ENCODE peak calls at places on chromosomes 13 and 19, in seven cellular contexts. R, Q, U, J, E, I and P are unnamed samples.

GRCh38 chr19:29381353-29382203 is 144.2 kb upstream of the VSTM2B start:
- DNase-seq in R (no peak), Q (no peak), U (no peak), J (no peak), E (no peak), I (no peak), P (no peak)

GRCh38 chr19:48878219-48879024 is 6.2 kb downstream of the PPP1R15A start:
- DNase-seq in R (peak), Q (no peak), U (peak), J (no peak), E (no peak), I (peak), P (no peak)

GRCh38 chr13:50071399-50071798 is 56.2 kb downstream of the KCNRG start:
- DNase-seq in R (no peak), Q (no peak), U (peak), J (no peak), E (no peak), I (no peak), P (peak)

GRCh38 chr13:42272776-42273175 is 824 bp downstream of the AKAP11 start:
- DNase-seq in R (no peak), Q (no peak), U (no peak), J (no peak), E (no peak), I (no peak), P (no peak)

GRCh38 chr13:28035146-28035782 is 46.8 kb upstream of the URAD start:
- DNase-seq in R (peak), Q (no peak), U (no peak), J (no peak), E (peak), I (no peak), P (peak)

GRCh38 chr19:52993342-52994178 is 20.2 kb upstream of the ERVV-1 start:
- DNase-seq in R (peak), Q (no peak), U (peak), J (no peak), E (peak), I (peak), P (peak)

GRCh38 chr13:95335667-95336066 is 34.4 kb upstream of the ABCC4 start:
- DNase-seq in R (no peak), Q (no peak), U (no peak), J (no peak), E (peak), I (no peak), P (no peak)

GRCh38 chr13:24167666-24168391 is 7.3 kb downstream of the SPATA13 start:
- DNase-seq in R (no peak), Q (no peak), U (no peak), J (no peak), E (no peak), I (no peak), P (no peak)

GRCh38 chr19:43809762-43810696 is 7.8 kb upstream of the LYPD5 start:
- DNase-seq in R (peak), Q (no peak), U (peak), J (peak), E (peak), I (peak), P (peak)

GRCh38 chr13:44243198-44243852 is 130.3 kb upstream of the SERP2 start:
- DNase-seq in R (peak), Q (peak), U (peak), J (no peak), E (peak), I (peak), P (peak)

GRCh38 chr13:94674609-94675348 is 37.6 kb downstream of the SOX21 start:
- DNase-seq in R (peak), Q (no peak), U (peak), J (no peak), E (peak), I (peak), P (peak)

GRCh38 chr19:5103061-5103701 is 134.3 kb downstream of the KDM4B start:
- DNase-seq in R (no peak), Q (no peak), U (peak), J (no peak), E (no peak), I (no peak), P (no peak)

GRCh38 chr13:77565635-77566034 is 30.1 kb downstream of the SCEL start:
- DNase-seq in R (peak), Q (no peak), U (peak), J (no peak), E (peak), I (peak), P (peak)

GRCh38 chr19:31338069-31338767 is 11.0 kb downstream of the TSHZ3 start:
- DNase-seq in R (peak), Q (no peak), U (no peak), J (no peak), E (no peak), I (peak), P (peak)

GRCh38 chr19:46919324-46919723 is 58.5 kb downstream of the ARHGAP35 start:
- DNase-seq in R (no peak), Q (no peak), U (no peak), J (no peak), E (no peak), I (no peak), P (peak)

GRCh38 chr13:31955745-31956144 is 75.8 kb upstream of the FRY start:
- DNase-seq in R (no peak), Q (no peak), U (no peak), J (no peak), E (no peak), I (no peak), P (no peak)

GRCh38 chr13:97257800-97258799 is 36.0 kb downstream of the MBNL2 start:
- DNase-seq in R (peak), Q (no peak), U (peak), J (peak), E (peak), I (peak), P (peak)

GRCh38 chr19:23415561-23416191 is 20.4 kb upstream of the ZNF91 start:
- DNase-seq in R (no peak), Q (peak), U (no peak), J (no peak), E (no peak), I (no peak), P (no peak)

GRCh38 chr13:40345654-40346372 is 320.6 kb downstream of the FOXO1 start:
- DNase-seq in R (no peak), Q (no peak), U (peak), J (no peak), E (no peak), I (no peak), P (no peak)

GRCh38 chr19:32662186-32662585 is 12.8 kb downstream of the ANKRD27 start:
- DNase-seq in R (no peak), Q (no peak), U (peak), J (no peak), E (no peak), I (no peak), P (peak)

GRCh38 chr19:33492090-33492489 is 29.5 kb downstream of the PEPD start:
- DNase-seq in R (no peak), Q (no peak), U (no peak), J (no peak), E (no peak), I (no peak), P (no peak)

GRCh38 chr19:18488838-18489626 is 32.8 kb downstream of the ELL start:
- DNase-seq in R (peak), Q (no peak), U (peak), J (no peak), E (no peak), I (peak), P (no peak)

GRCh38 chr13:112966776-112967175 is 2.2 kb upstream of the MCF2L start:
- DNase-seq in R (no peak), Q (no peak), U (no peak), J (no peak), E (no peak), I (no peak), P (no peak)

GRCh38 chr13:111620586-111620985 is 300.1 kb downstream of the TEX29 start:
- DNase-seq in R (no peak), Q (no peak), U (no peak), J (no peak), E (no peak), I (no peak), P (no peak)

GRCh38 chr13:75318138-75318833 is 163.7 kb downstream of the TBC1D4 start:
- DNase-seq in R (no peak), Q (no peak), U (no peak), J (no peak), E (no peak), I (no peak), P (no peak)

GRCh38 chr13:98563071-98563470 is 13.8 kb downstream of the STK24 start:
- DNase-seq in R (no peak), Q (no peak), U (no peak), J (no peak), E (no peak), I (no peak), P (no peak)

GRCh38 chr13:97631158-97631557 is 197.2 kb downstream of the RAP2A start:
- DNase-seq in R (no peak), Q (no peak), U (no peak), J (no peak), E (no peak), I (no peak), P (no peak)

GRCh38 chr19:43432866-43433673 is 18.4 kb downstream of the TEX101 start:
- DNase-seq in R (peak), Q (peak), U (peak), J (no peak), E (peak), I (peak), P (peak)

GRCh38 chr13:20174656-20175405 is 14.0 kb upstream of the GJA3 start:
- DNase-seq in R (peak), Q (peak), U (peak), J (peak), E (peak), I (peak), P (peak)

GRCh38 chr19:1449467-1450442 is at the start of gene APC2:
- DNase-seq in R (no peak), Q (no peak), U (no peak), J (no peak), E (no peak), I (peak), P (no peak)

GRCh38 chr19:13428352-13428751 is 77.9 kb downstream of the CACNA1A start:
- DNase-seq in R (no peak), Q (no peak), U (peak), J (no peak), E (peak), I (peak), P (peak)

GRCh38 chr13:77859450-77859849 is 59.2 kb downstream of the EDNRB start:
- DNase-seq in R (peak), Q (no peak), U (no peak), J (no peak), E (no peak), I (no peak), P (no peak)

GRCh38 chr19:14798760-14799159 is 20.4 kb upstream of the ADGRE2 start:
- DNase-seq in R (no peak), Q (no peak), U (no peak), J (no peak), E (no peak), I (no peak), P (no peak)
- H3K4me3 ChIP-seq in R (no peak), Q (no peak), U (no peak), J (no peak), E (no peak), I (no peak), P (no peak)

GRCh38 chr13:114015608-114016295 is 41.9 kb upstream of the C13orf46 start:
- DNase-seq in R (no peak), Q (no peak), U (no peak), J (no peak), E (no peak), I (no peak), P (no peak)
- TF ChIP-seq MAX in R (no peak), Q (no peak), U (no peak), J (no peak), E (no peak), I (no peak), P (no peak)

GRCh38 chr19:9538183-9539058 is at the start of gene ZNF426:
- DNase-seq in R (peak), Q (peak), U (peak), J (peak), E (peak), I (peak), P (peak)
- TF ChIP-seq POLR2A in R (no peak), Q (peak), U (peak), J (peak), E (no peak), I (peak), P (peak)

GRCh38 chr19:3634496-3635045 is 8.0 kb upstream of the CACTIN start:
- DNase-seq in R (no peak), Q (no peak), U (no peak), J (no peak), E (no peak), I (no peak), P (no peak)

GRCh38 chr19:3636962-3637361 is 10.4 kb upstream of the CACTIN start:
- DNase-seq in R (no peak), Q (no peak), U (no peak), J (no peak), E (no peak), I (no peak), P (no peak)

GRCh38 chr19:3638208-3639193 is 11.9 kb upstream of the CACTIN start:
- DNase-seq in R (no peak), Q (no peak), U (no peak), J (no peak), E (no peak), I (no peak), P (no peak)

GRCh38 chr19:3637621-3638020 is 11.0 kb upstream of the CACTIN start:
- DNase-seq in R (no peak), Q (no peak), U (no peak), J (no peak), E (no peak), I (no peak), P (no peak)

DNA sequence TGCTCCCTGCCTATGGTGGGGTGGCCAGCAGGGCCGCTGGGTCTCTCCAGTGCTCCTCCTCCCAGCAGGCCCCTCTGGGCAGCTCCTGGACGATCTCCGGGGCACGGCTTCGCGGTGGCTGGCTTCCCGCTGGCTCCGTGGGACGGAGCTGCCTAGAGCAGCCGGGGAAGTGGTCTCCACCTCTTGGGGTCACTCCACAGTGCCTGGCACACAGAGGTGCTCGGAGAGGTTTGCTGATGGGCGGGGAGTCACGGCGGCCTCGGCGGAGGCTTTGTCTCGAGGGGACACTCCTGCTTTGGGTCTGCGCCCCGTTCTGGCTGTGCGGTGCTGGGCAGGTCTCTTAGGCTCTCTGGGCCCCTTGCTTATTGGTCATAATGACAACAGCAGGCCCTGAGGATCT is 9.9 kb upstream of the CACTIN start:
- DNase-seq in R (no peak), Q (no peak), U (no peak), J (no peak), E (no peak), I (no peak), P (no peak)
- H3K4me3 ChIP-seq in R (no peak), Q (no peak), U (no peak), J (no peak), E (no peak), I (no peak), P (no peak)